ENCODE peak calls at places on chromosomes 11 and 22, in nine cellular contexts. F is effector memory CD4-positive, alpha-beta T cell; V is nephron progenitor cell; R is A172; W is stimulated activated CD4-positive, alpha-beta T cell treated with anti-CD3 and anti-CD28 coated beads, Interleukin-4, amount 100 ng/mL, for 48 hours; N is AG08395; C is effector memory CD8-positive, alpha-beta T cell; Q is PC-3; P is fibroblast of the aortic adventitia. Z is an unnamed sample.
A peak's percentile ranks its signal among the peaks of the same experiment; 100 is the strongest.

GRCh38 chr22:32996702-32997101 is 61.5 kb downstream of the SYN3 start:
- DNase-seq in R (peak; percentile 47), F (no peak), Q (no peak), N (peak; percentile 80), W (no peak), V (no peak), C (no peak), P (peak; percentile 56), Z (peak; percentile 77)

GRCh38 chr11:24181395-24182047 is 315.3 kb upstream of the LUZP2 start:
- DNase-seq in C (no peak), V (no peak), F (no peak), W (no peak), Q (no peak), N (no peak), R (no peak), P (no peak), Z (no peak)

GRCh38 chr11:87529486-87529885 is 491.8 kb downstream of the TMEM135 start:
- DNase-seq in V (no peak), F (no peak), W (no peak), C (no peak), R (no peak), Q (no peak), P (peak; percentile 2), N (no peak), Z (no peak)

GRCh38 chr11:72239296-72239848 is 4.6 kb downstream of the PHOX2A start:
- DNase-seq in R (no peak), P (peak; percentile 44), V (peak; percentile 34), W (no peak), F (no peak), Q (peak; percentile 47), C (no peak), N (peak; percentile 75), Z (no peak)

GRCh38 chr11:2107941-2108630 is 31.1 kb downstream of the IGF2 start:
- DNase-seq in N (no peak), Q (no peak), R (no peak), P (no peak), C (no peak), V (no peak), F (no peak), W (no peak), Z (no peak)

GRCh38 chr11:119178166-119178680 is 7.1 kb upstream of the NHERF4 start:
- DNase-seq in N (no peak), F (no peak), P (no peak), V (no peak), C (no peak), W (no peak), Q (no peak), R (no peak), Z (no peak)

GRCh38 chr22:37427128-37427710 is at the start of gene ELFN2:
- DNase-seq in F (no peak), P (no peak), W (no peak), N (no peak), V (peak; percentile 59), C (no peak), R (no peak), Q (peak; percentile 23), Z (no peak)

GRCh38 chr22:50224071-50224470 is 20.8 kb downstream of the TUBGCP6 start:
- DNase-seq in R (no peak), Q (no peak), F (no peak), P (no peak), N (no peak), C (no peak), W (no peak), V (no peak), Z (no peak)

GRCh38 chr22:43446037-43446803 is 34.4 kb downstream of the MPPED1 start:
- DNase-seq in P (no peak), V (no peak), N (no peak), C (no peak), F (no peak), W (no peak), Q (peak; percentile 48), R (no peak), Z (peak; percentile 45)

Z was measured in sciatic nerve.